ENCODE peak calls at places on chromosomes 11 and 22, in six cellular contexts. X is right atrium auricular region, S is mammary epithelial cell, G is tibial nerve, A is hepatocyte, L is prostate gland. N is an unnamed sample. For H3K4me1, the result is how much of the 10 kb centered on the place peaks cover.

GRCh38 chr11:96331556-96332168 is 11.3 kb downstream of the MAML2 start:
- DNase-seq in X (no peak), S (no peak), G (peak), A (no peak), L (no peak), N (no peak)

GRCh38 chr11:35337136-35337918 is 82.0 kb downstream of the SLC1A2 start:
- DNase-seq in X (no peak), S (peak), G (no peak), A (peak), L (peak), N (no peak)

GRCh38 chr11:69417211-69418085 is 64.0 kb upstream of the LINC01488 start:
- DNase-seq in X (no peak), S (no peak), G (no peak), A (no peak), L (no peak), N (no peak)

GRCh38 chr11:36594316-36594989 is at the start of gene IFTAP:
- DNase-seq in X (peak), S (peak), G (peak), A (peak), L (peak), N (peak)

GRCh38 chr11:105100206-105100605 is 39.4 kb downstream of the CARD18 start:
- DNase-seq in X (no peak), S (peak), G (no peak), A (no peak), L (no peak), N (no peak)

GRCh38 chr11:87265132-87265531 is 227.4 kb downstream of the TMEM135 start:
- DNase-seq in X (no peak), S (peak), G (no peak), A (no peak), L (no peak), N (no peak)

GRCh38 chr11:120566176-120566575 is 54.6 kb downstream of the GRIK4 start:
- DNase-seq in X (no peak), S (peak), G (no peak), A (no peak), L (no peak), N (no peak)

GRCh38 chr11:47724041-47724729 is 9.0 kb upstream of the AGBL2 start:
- DNase-seq in X (peak), S (peak), G (no peak), A (peak), L (no peak), N (peak)

GRCh38 chr22:49907807-49908206 is 10.4 kb downstream of the ALG12 start:
- DNase-seq in X (no peak), S (no peak), G (no peak), A (no peak), L (no peak), N (no peak)

GRCh38 chr22:22995166-22995565 is 75.2 kb upstream of the GNAZ start:
- DNase-seq in X (no peak), S (no peak), G (no peak), A (no peak), L (no peak), N (no peak)

GRCh38 chr11:35006389-35007128 is 90.1 kb downstream of the PDHX start:
- DNase-seq in X (no peak), S (no peak), G (no peak), A (no peak), L (no peak), N (no peak)

GRCh38 chr11:43508511-43508918 is 149.8 kb downstream of the TTC17 start:
- DNase-seq in X (no peak), S (peak), G (no peak), A (peak), L (no peak), N (no peak)

GRCh38 chr22:43901976-43902643 is 10.3 kb upstream of the PNPLA5 start:
- DNase-seq in X (no peak), S (no peak), G (no peak), A (no peak), L (no peak), N (no peak)

GRCh38 chr22:33828302-33828701 is 92.0 kb downstream of the LARGE1 start:
- DNase-seq in X (no peak), S (no peak), G (no peak), A (no peak), L (no peak), N (no peak)

GRCh38 chr22:19085233-19086043 is 36.8 kb downstream of the DGCR2 start:
- DNase-seq in X (peak), S (peak), G (no peak), A (peak), L (no peak), N (no peak)

GRCh38 chr11:11428714-11429113 is 75.7 kb upstream of the CSNK2A3 start:
- DNase-seq in X (no peak), S (no peak), G (no peak), A (no peak), L (no peak), N (no peak)

GRCh38 chr11:92322225-92322624 is 97.6 kb downstream of the FAT3 start:
- DNase-seq in X (no peak), S (peak), G (no peak), A (no peak), L (no peak), N (no peak)

GRCh38 chr11:73252577-73253191 is 19.5 kb upstream of the P2RY6 start:
- DNase-seq in X (no peak), S (no peak), G (no peak), A (no peak), L (no peak), N (peak)

GRCh38 chr11:76629133-76629852 is 41.3 kb downstream of the LRRC32 start:
- DNase-seq in X (peak), S (no peak), G (peak), A (no peak), L (no peak), N (no peak)

GRCh38 chr11:1458340-1459218 is 28.0 kb downstream of the MOB2 start:
- DNase-seq in X (no peak), S (no peak), G (peak), A (peak), L (peak), N (peak)
- TF ChIP-seq CTCF in X (peak), S (no peak), G (peak), A (no peak), L (no peak), N (peak)

GRCh38 chr11:123191939-123192338 is 3.1 kb downstream of the CLMP start:
- DNase-seq in X (no peak), S (no peak), G (no peak), A (no peak), L (no peak), N (no peak)
- H3K4me1 ChIP-seq in X (under half), S (half or more), G (under half), A (under half), L (under half), N (under half)

DNA sequence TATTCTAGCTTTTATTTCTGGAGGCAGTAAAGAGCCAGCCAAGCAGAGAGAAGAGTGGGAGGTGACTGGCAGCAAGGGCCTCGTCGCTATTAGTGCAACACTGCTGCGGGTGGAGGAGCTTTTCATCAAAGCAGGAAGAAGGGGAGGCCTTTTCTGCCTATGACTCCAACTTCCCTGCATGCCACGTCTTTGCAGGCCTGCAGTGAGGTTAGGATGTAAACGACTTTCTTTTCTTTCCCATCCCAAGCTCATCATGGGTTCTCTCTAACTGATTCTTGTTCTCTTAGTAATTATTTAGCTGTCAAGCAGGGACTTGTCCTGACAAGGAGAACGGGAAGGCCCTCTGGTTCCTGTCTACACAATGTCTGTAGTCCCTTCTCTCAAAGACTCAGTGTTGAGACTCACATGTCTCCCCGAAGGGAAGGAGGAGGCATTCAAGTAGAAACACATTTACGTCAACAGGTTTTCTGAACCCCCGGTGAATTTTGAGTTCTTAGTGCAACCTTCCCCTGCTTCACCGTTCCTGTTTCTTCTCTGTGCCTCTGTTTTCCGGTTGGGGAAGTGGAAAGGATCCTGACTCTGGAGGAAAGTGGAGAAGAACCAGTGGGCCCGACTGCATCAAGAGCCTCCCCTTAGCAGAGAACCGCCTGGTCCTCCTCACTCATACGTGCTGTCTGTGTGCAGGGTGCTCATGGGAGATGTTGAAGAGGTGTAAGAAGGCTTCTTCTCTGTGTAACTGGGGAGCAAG is 56.9 kb downstream of the PACS1 start:
- DNase-seq in X (peak), S (peak), G (peak), A (peak), L (peak), N (no peak)
- TF ChIP-seq CTCF in X (no peak), S (no peak), G (no peak), A (no peak), L (no peak), N (no peak)

GRCh38 chr11:67368621-67369020 is 4.8 kb downstream of the CLCF1 start:
- DNase-seq in X (no peak), S (no peak), G (no peak), A (no peak), L (no peak), N (no peak)
- H3K4me1 ChIP-seq in X (under half), S (under half), G (under half), A (half or more), L (under half), N (under half)

DNA sequence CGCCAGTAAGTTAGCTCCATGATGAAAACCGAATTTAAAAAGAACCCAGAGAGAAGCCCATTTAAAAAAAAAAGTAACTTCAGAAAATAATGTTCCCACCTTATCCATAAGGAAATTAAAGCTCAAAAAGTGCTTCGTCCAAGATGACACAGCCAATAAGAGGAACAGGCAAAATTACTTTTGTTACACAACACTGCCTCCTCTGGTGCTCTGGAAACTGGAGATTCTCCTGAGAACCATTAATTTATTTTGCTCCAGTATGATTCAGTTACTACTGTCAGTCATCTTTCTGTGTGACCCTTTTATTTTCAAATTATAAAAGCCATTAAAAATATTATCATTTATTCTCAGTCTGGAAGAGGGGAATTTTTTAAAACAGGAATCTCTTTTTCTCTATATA is 2.0 kb downstream of the IFT27 start:
- DNase-seq in X (no peak), S (peak), G (no peak), A (peak), L (no peak), N (no peak)
- TF ChIP-seq CTCF in X (peak), S (peak), G (peak), A (peak), L (no peak), N (no peak)

DNA sequence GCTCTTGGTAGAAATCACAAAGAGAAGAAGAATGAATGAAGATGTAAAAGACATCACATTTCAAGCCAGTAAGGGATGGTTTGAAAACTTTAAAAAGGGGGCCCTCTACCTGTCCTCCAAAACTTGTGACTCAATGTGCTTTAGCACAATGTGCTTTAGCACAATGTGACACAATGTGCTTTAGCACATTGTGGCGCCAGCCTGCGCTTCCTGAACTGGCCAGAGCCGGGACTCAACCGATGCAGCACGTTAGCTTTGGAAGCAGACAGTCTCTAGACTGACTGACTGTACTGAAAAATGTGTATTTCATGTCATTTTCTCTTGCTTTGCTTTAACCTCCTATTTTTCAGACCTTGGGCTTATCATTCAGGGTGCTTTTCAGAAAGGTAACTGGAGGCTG is 63.5 kb downstream of the FAM83F start:
- DNase-seq in X (no peak), S (no peak), G (no peak), A (no peak), L (no peak), N (no peak)
- H3K4me1 ChIP-seq in X (under half), S (under half), G (under half), A (under half), L (under half), N (under half)

GRCh38 chr11:128946646-128947045 is 4.0 kb upstream of the TP53AIP1 start:
- DNase-seq in X (no peak), S (no peak), G (no peak), A (no peak), L (no peak), N (no peak)

GRCh38 chr11:128949791-128950454 is 7.3 kb upstream of the TP53AIP1 start:
- DNase-seq in X (no peak), S (no peak), G (no peak), A (no peak), L (no peak), N (no peak)

GRCh38 chr11:128953151-128953550 is 10.5 kb upstream of the TP53AIP1 start:
- DNase-seq in X (no peak), S (no peak), G (no peak), A (no peak), L (no peak), N (no peak)

GRCh38 chr11:128942807-128943430 is at the start of gene TP53AIP1:
- DNase-seq in X (no peak), S (no peak), G (no peak), A (no peak), L (no peak), N (no peak)

GRCh38 chr11:128948583-128948982 is 5.9 kb upstream of the TP53AIP1 start:
- DNase-seq in X (no peak), S (no peak), G (no peak), A (no peak), L (no peak), N (peak)
- TF ChIP-seq CTCF in X (peak), S (peak), G (no peak), A (no peak), L (no peak), N (peak)

N was measured in Caco-2.